ENCODE peak calls at places on chromosomes 12 and 14, in eight cellular contexts. One of them, this sample, is unnamed.

GRCh38 chr12:4041191-4041885 is 168.1 kb upstream of the PARP11 start:
- DNase-seq in astrocyte of the cerebellum: no peak
- DNase-seq in fibroblast of villous mesenchyme: no peak
- DNase-seq in hypothalamus: no peak
- DNase-seq in HuH-7: no peak
- DNase-seq in OCI-M1: no peak
- DNase-seq in fibroblast of mammary gland: no peak
- DNase-seq in occipital lobe: no peak
- DNase-seq in this sample: no peak

GRCh38 chr14:23327947-23328744 is 6.9 kb downstream of the PABPN1 start:
- DNase-seq in fibroblast of mammary gland: peak; percentile 82
- DNase-seq in hypothalamus: peak; percentile 72
- DNase-seq in astrocyte of the cerebellum: peak; percentile 67
- DNase-seq in HuH-7: peak; percentile 83
- DNase-seq in OCI-M1: peak; percentile 80
- DNase-seq in occipital lobe: peak; percentile 53
- DNase-seq in fibroblast of villous mesenchyme: peak; percentile 83
- DNase-seq in this sample: peak; percentile 82

GRCh38 chr12:2284857-2285256 is 232.1 kb downstream of the CACNA1C start:
- DNase-seq in fibroblast of mammary gland: peak; percentile 82
- DNase-seq in OCI-M1: peak; percentile 63
- DNase-seq in fibroblast of villous mesenchyme: peak; percentile 69
- DNase-seq in occipital lobe: no peak
- DNase-seq in HuH-7: peak; percentile 67
- DNase-seq in astrocyte of the cerebellum: peak; percentile 70
- DNase-seq in hypothalamus: peak; percentile 66
- DNase-seq in this sample: peak; percentile 54

GRCh38 chr12:30902606-30903005 is 23.9 kb upstream of the TSPAN11 start:
- DNase-seq in hypothalamus: no peak
- DNase-seq in fibroblast of mammary gland: peak; percentile 42
- DNase-seq in OCI-M1: no peak
- DNase-seq in occipital lobe: no peak
- DNase-seq in fibroblast of villous mesenchyme: no peak
- DNase-seq in HuH-7: no peak
- DNase-seq in astrocyte of the cerebellum: no peak
- DNase-seq in this sample: no peak

GRCh38 chr14:68665792-68666195 is 127.1 kb downstream of the ZFP36L1 start:
- DNase-seq in fibroblast of mammary gland: no peak
- DNase-seq in HuH-7: no peak
- DNase-seq in OCI-M1: no peak
- DNase-seq in astrocyte of the cerebellum: no peak
- DNase-seq in hypothalamus: no peak
- DNase-seq in occipital lobe: no peak
- DNase-seq in fibroblast of villous mesenchyme: no peak
- DNase-seq in this sample: no peak

GRCh38 chr14:88043523-88043922 is 38.6 kb downstream of the GPR65 start:
- DNase-seq in astrocyte of the cerebellum: no peak
- DNase-seq in HuH-7: no peak
- DNase-seq in OCI-M1: no peak
- DNase-seq in fibroblast of villous mesenchyme: no peak
- DNase-seq in fibroblast of mammary gland: no peak
- DNase-seq in occipital lobe: no peak
- DNase-seq in hypothalamus: no peak
- DNase-seq in this sample: no peak

GRCh38 chr12:51238037-51238509 is 553 bp upstream of the DAZAP2 start:
- DNase-seq in fibroblast of mammary gland: no peak
- DNase-seq in astrocyte of the cerebellum: no peak
- DNase-seq in hypothalamus: no peak
- DNase-seq in OCI-M1: no peak
- DNase-seq in HuH-7: no peak
- DNase-seq in fibroblast of villous mesenchyme: no peak
- DNase-seq in occipital lobe: no peak
- DNase-seq in this sample: no peak

GRCh38 chr14:34120185-34120977 is 169.5 kb upstream of the EGLN3 start:
- DNase-seq in OCI-M1: no peak
- DNase-seq in hypothalamus: no peak
- DNase-seq in fibroblast of villous mesenchyme: no peak
- DNase-seq in fibroblast of mammary gland: peak; percentile 6
- DNase-seq in astrocyte of the cerebellum: no peak
- DNase-seq in occipital lobe: no peak
- DNase-seq in HuH-7: no peak
- DNase-seq in this sample: no peak

GRCh38 chr12:131511391-131511802 is 199.5 kb upstream of the SFSWAP start:
- DNase-seq in hypothalamus: no peak
- DNase-seq in fibroblast of mammary gland: peak; percentile 1
- DNase-seq in fibroblast of villous mesenchyme: no peak
- DNase-seq in astrocyte of the cerebellum: no peak
- DNase-seq in OCI-M1: peak; percentile 31
- DNase-seq in occipital lobe: peak; percentile 46
- DNase-seq in HuH-7: no peak
- DNase-seq in this sample: no peak

GRCh38 chr14:91872011-91872476 is 4.7 kb upstream of the TC2N start:
- DNase-seq in OCI-M1: no peak
- DNase-seq in HuH-7: no peak
- DNase-seq in hypothalamus: no peak
- DNase-seq in astrocyte of the cerebellum: no peak
- DNase-seq in fibroblast of mammary gland: peak; percentile 78
- DNase-seq in occipital lobe: no peak
- DNase-seq in fibroblast of villous mesenchyme: no peak
- DNase-seq in this sample: no peak

GRCh38 chr12:123034865-123035264 is 54.4 kb downstream of the ARL6IP4 start:
- DNase-seq in fibroblast of mammary gland: peak; percentile 84
- DNase-seq in occipital lobe: no peak
- DNase-seq in OCI-M1: peak; percentile 19
- DNase-seq in astrocyte of the cerebellum: no peak
- DNase-seq in HuH-7: no peak
- DNase-seq in hypothalamus: no peak
- DNase-seq in fibroblast of villous mesenchyme: peak; percentile 48
- DNase-seq in this sample: no peak

GRCh38 chr14:93962701-93963601 is 13.4 kb downstream of the ASB2 start:
- DNase-seq in astrocyte of the cerebellum: no peak
- DNase-seq in fibroblast of mammary gland: peak; percentile 28
- DNase-seq in OCI-M1: peak; percentile 54
- DNase-seq in fibroblast of villous mesenchyme: peak; percentile 18
- DNase-seq in HuH-7: no peak
- DNase-seq in hypothalamus: no peak
- DNase-seq in occipital lobe: no peak
- DNase-seq in this sample: peak; percentile 27

GRCh38 chr14:68688872-68689371 is 103.9 kb downstream of the ZFP36L1 start:
- DNase-seq in astrocyte of the cerebellum: no peak
- DNase-seq in HuH-7: no peak
- DNase-seq in fibroblast of mammary gland: peak; percentile 70
- DNase-seq in OCI-M1: no peak
- DNase-seq in fibroblast of villous mesenchyme: peak; percentile 68
- DNase-seq in occipital lobe: no peak
- DNase-seq in hypothalamus: no peak
- DNase-seq in this sample: no peak

GRCh38 chr12:129162805-129163204 is 309.5 kb downstream of the GLT1D1 start:
- DNase-seq in hypothalamus: no peak
- DNase-seq in HuH-7: no peak
- DNase-seq in fibroblast of villous mesenchyme: no peak
- DNase-seq in occipital lobe: no peak
- DNase-seq in fibroblast of mammary gland: no peak
- DNase-seq in OCI-M1: no peak
- DNase-seq in astrocyte of the cerebellum: no peak
- DNase-seq in this sample: no peak

GRCh38 chr12:76784600-76785051 is 20.7 kb downstream of the ZDHHC17 start:
- DNase-seq in hypothalamus: no peak
- DNase-seq in HuH-7: no peak
- DNase-seq in astrocyte of the cerebellum: peak; percentile 75
- DNase-seq in fibroblast of mammary gland: peak; percentile 64
- DNase-seq in fibroblast of villous mesenchyme: peak; percentile 70
- DNase-seq in OCI-M1: no peak
- DNase-seq in occipital lobe: no peak
- DNase-seq in this sample: no peak

GRCh38 chr14:58275527-58276190 is 22.7 kb upstream of the ARID4A start:
- DNase-seq in astrocyte of the cerebellum: no peak
- DNase-seq in fibroblast of mammary gland: peak; percentile 16
- DNase-seq in fibroblast of villous mesenchyme: no peak
- DNase-seq in hypothalamus: no peak
- DNase-seq in occipital lobe: no peak
- DNase-seq in OCI-M1: no peak
- DNase-seq in HuH-7: no peak
- DNase-seq in this sample: no peak

GRCh38 chr14:53409974-53410373 is 256.9 kb upstream of the DDHD1 start:
- DNase-seq in astrocyte of the cerebellum: no peak
- DNase-seq in occipital lobe: no peak
- DNase-seq in fibroblast of villous mesenchyme: peak; percentile 61
- DNase-seq in OCI-M1: no peak
- DNase-seq in fibroblast of mammary gland: peak; percentile 41
- DNase-seq in HuH-7: no peak
- DNase-seq in hypothalamus: no peak
- DNase-seq in this sample: no peak

GRCh38 chr12:4214912-4215861 is 58.4 kb upstream of the CCND2 start:
- DNase-seq in astrocyte of the cerebellum: no peak
- DNase-seq in fibroblast of villous mesenchyme: peak; percentile 4
- DNase-seq in OCI-M1: peak; percentile 97
- DNase-seq in HuH-7: no peak
- DNase-seq in hypothalamus: peak; percentile 60
- DNase-seq in fibroblast of mammary gland: no peak
- DNase-seq in occipital lobe: no peak
- DNase-seq in this sample: peak; percentile 39

GRCh38 chr14:51082394-51082793 is 12.5 kb downstream of the TRIM9 start:
- DNase-seq in HuH-7: no peak
- DNase-seq in fibroblast of villous mesenchyme: no peak
- DNase-seq in occipital lobe: no peak
- DNase-seq in fibroblast of mammary gland: peak; percentile 78
- DNase-seq in astrocyte of the cerebellum: no peak
- DNase-seq in OCI-M1: no peak
- DNase-seq in hypothalamus: no peak
- DNase-seq in this sample: no peak

GRCh38 chr14:77141592-77142288 is at the start of gene ZDHHC22:
- DNase-seq in occipital lobe: peak; percentile 39
- DNase-seq in OCI-M1: no peak
- DNase-seq in fibroblast of mammary gland: no peak
- DNase-seq in astrocyte of the cerebellum: no peak
- DNase-seq in hypothalamus: peak; percentile 72
- DNase-seq in fibroblast of villous mesenchyme: no peak
- DNase-seq in HuH-7: no peak
- DNase-seq in this sample: peak; percentile 79

GRCh38 chr14:99256483-99256874 is 15.5 kb downstream of the BCL11B start:
- DNase-seq in occipital lobe: no peak
- DNase-seq in HuH-7: no peak
- DNase-seq in hypothalamus: no peak
- DNase-seq in astrocyte of the cerebellum: no peak
- DNase-seq in fibroblast of mammary gland: no peak
- DNase-seq in fibroblast of villous mesenchyme: no peak
- DNase-seq in OCI-M1: no peak
- DNase-seq in this sample: no peak

GRCh38 chr12:31797230-31797872 is 68.5 kb upstream of the AMN1 start:
- DNase-seq in HuH-7: no peak
- DNase-seq in OCI-M1: peak; percentile 63
- DNase-seq in hypothalamus: no peak
- DNase-seq in occipital lobe: no peak
- DNase-seq in fibroblast of villous mesenchyme: no peak
- DNase-seq in fibroblast of mammary gland: no peak
- DNase-seq in astrocyte of the cerebellum: no peak
- DNase-seq in this sample: no peak

GRCh38 chr14:62039871-62040270 is 277.7 kb downstream of the SNAPC1 start:
- DNase-seq in occipital lobe: no peak
- DNase-seq in fibroblast of mammary gland: no peak
- DNase-seq in OCI-M1: peak; percentile 14
- DNase-seq in HuH-7: no peak
- DNase-seq in fibroblast of villous mesenchyme: peak; percentile 30
- DNase-seq in astrocyte of the cerebellum: no peak
- DNase-seq in hypothalamus: no peak
- DNase-seq in this sample: no peak

GRCh38 chr12:104460041-104460757 is 3.5 kb downstream of the CHST11 start:
- DNase-seq in astrocyte of the cerebellum: no peak
- DNase-seq in HuH-7: no peak
- DNase-seq in OCI-M1: no peak
- DNase-seq in occipital lobe: no peak
- DNase-seq in fibroblast of mammary gland: no peak
- DNase-seq in hypothalamus: no peak
- DNase-seq in fibroblast of villous mesenchyme: no peak
- DNase-seq in this sample: no peak